ENCODE peak calls at places on chromosomes 5 and 9, in eight cellular contexts. One of them, this sample, is unnamed. For H3K4me1 and H3K27me3, the result is how much of the 10 kb centered on the place peaks cover.

GRCh38 chr9:19387317-19387716 is 7.3 kb upstream of the RPS6 start:
- DNase-seq in CD4-positive, CD25-positive, alpha-beta regulatory T cell: no peak
- DNase-seq in prostate gland: no peak
- DNase-seq in GM23338: no peak
- DNase-seq in uterus: no peak
- DNase-seq in spleen: no peak
- DNase-seq in aorta: no peak
- DNase-seq in PC-3: no peak
- DNase-seq in this sample: no peak

GRCh38 chr5:13357937-13358336 is 586.6 kb downstream of the DNAH5 start:
- DNase-seq in spleen: no peak
- DNase-seq in aorta: no peak
- DNase-seq in GM23338: no peak
- DNase-seq in CD4-positive, CD25-positive, alpha-beta regulatory T cell: no peak
- DNase-seq in prostate gland: no peak
- DNase-seq in PC-3: no peak
- DNase-seq in uterus: no peak
- DNase-seq in this sample: no peak

GRCh38 chr5:17315710-17316221 is 98.3 kb downstream of the BASP1 start:
- DNase-seq in GM23338: no peak
- DNase-seq in uterus: no peak
- DNase-seq in CD4-positive, CD25-positive, alpha-beta regulatory T cell: no peak
- DNase-seq in prostate gland: no peak
- DNase-seq in aorta: no peak
- DNase-seq in spleen: no peak
- DNase-seq in PC-3: peak
- DNase-seq in this sample: peak

GRCh38 chr5:5342784-5343183 is 79.7 kb upstream of the ICE1 start:
- DNase-seq in prostate gland: no peak
- DNase-seq in PC-3: peak
- DNase-seq in aorta: no peak
- DNase-seq in CD4-positive, CD25-positive, alpha-beta regulatory T cell: no peak
- DNase-seq in spleen: no peak
- DNase-seq in uterus: no peak
- DNase-seq in GM23338: no peak
- DNase-seq in this sample: no peak

GRCh38 chr9:110015759-110016158 is 192.2 kb downstream of the C9orf152 start:
- DNase-seq in aorta: no peak
- DNase-seq in spleen: no peak
- DNase-seq in uterus: no peak
- DNase-seq in CD4-positive, CD25-positive, alpha-beta regulatory T cell: no peak
- DNase-seq in PC-3: peak
- DNase-seq in prostate gland: no peak
- DNase-seq in GM23338: no peak
- DNase-seq in this sample: peak

GRCh38 chr9:133173056-133173455 is 9.3 kb upstream of the GBGT1 start:
- DNase-seq in spleen: peak
- DNase-seq in uterus: no peak
- DNase-seq in CD4-positive, CD25-positive, alpha-beta regulatory T cell: no peak
- DNase-seq in PC-3: no peak
- DNase-seq in aorta: no peak
- DNase-seq in prostate gland: no peak
- DNase-seq in GM23338: no peak
- DNase-seq in this sample: no peak

GRCh38 chr5:79047199-79047598 is 22.3 kb downstream of the DMGDH start:
- DNase-seq in aorta: no peak
- DNase-seq in PC-3: no peak
- DNase-seq in GM23338: no peak
- DNase-seq in prostate gland: no peak
- DNase-seq in uterus: no peak
- DNase-seq in CD4-positive, CD25-positive, alpha-beta regulatory T cell: no peak
- DNase-seq in spleen: no peak
- DNase-seq in this sample: no peak

GRCh38 chr5:151615431-151615830 is 24.3 kb upstream of the FAT2 start:
- DNase-seq in aorta: no peak
- DNase-seq in spleen: no peak
- DNase-seq in uterus: no peak
- DNase-seq in PC-3: peak
- DNase-seq in CD4-positive, CD25-positive, alpha-beta regulatory T cell: no peak
- DNase-seq in prostate gland: no peak
- DNase-seq in GM23338: no peak
- DNase-seq in this sample: no peak

GRCh38 chr5:172777381-172778222 is 6.6 kb upstream of the DUSP1 start:
- DNase-seq in GM23338: no peak
- DNase-seq in PC-3: peak
- DNase-seq in CD4-positive, CD25-positive, alpha-beta regulatory T cell: peak
- DNase-seq in uterus: peak
- DNase-seq in prostate gland: peak
- DNase-seq in spleen: peak
- DNase-seq in aorta: peak
- DNase-seq in this sample: peak

GRCh38 chr5:147400076-147400809 is 109.6 kb downstream of the DPYSL3 start:
- DNase-seq in aorta: no peak
- DNase-seq in PC-3: no peak
- DNase-seq in GM23338: no peak
- DNase-seq in prostate gland: no peak
- DNase-seq in CD4-positive, CD25-positive, alpha-beta regulatory T cell: no peak
- DNase-seq in spleen: no peak
- DNase-seq in uterus: no peak
- DNase-seq in this sample: no peak

GRCh38 chr9:78030553-78031270 is 899 bp downstream of the GNAQ start:
- DNase-seq in GM23338: peak
- DNase-seq in uterus: peak
- DNase-seq in aorta: peak
- DNase-seq in CD4-positive, CD25-positive, alpha-beta regulatory T cell: peak
- DNase-seq in prostate gland: peak
- DNase-seq in PC-3: no peak
- DNase-seq in spleen: peak
- DNase-seq in this sample: peak

GRCh38 chr5:151772868-151773561 is 1.3 kb downstream of the G3BP1 start:
- DNase-seq in CD4-positive, CD25-positive, alpha-beta regulatory T cell: no peak
- DNase-seq in PC-3: peak
- DNase-seq in prostate gland: no peak
- DNase-seq in spleen: no peak
- DNase-seq in uterus: no peak
- DNase-seq in aorta: peak
- DNase-seq in GM23338: no peak
- DNase-seq in this sample: peak

GRCh38 chr9:36470891-36471290 is 70.8 kb upstream of the RNF38 start:
- DNase-seq in GM23338: no peak
- DNase-seq in PC-3: no peak
- DNase-seq in spleen: peak
- DNase-seq in CD4-positive, CD25-positive, alpha-beta regulatory T cell: peak
- DNase-seq in aorta: peak
- DNase-seq in uterus: peak
- DNase-seq in prostate gland: peak
- DNase-seq in this sample: peak

DNA sequence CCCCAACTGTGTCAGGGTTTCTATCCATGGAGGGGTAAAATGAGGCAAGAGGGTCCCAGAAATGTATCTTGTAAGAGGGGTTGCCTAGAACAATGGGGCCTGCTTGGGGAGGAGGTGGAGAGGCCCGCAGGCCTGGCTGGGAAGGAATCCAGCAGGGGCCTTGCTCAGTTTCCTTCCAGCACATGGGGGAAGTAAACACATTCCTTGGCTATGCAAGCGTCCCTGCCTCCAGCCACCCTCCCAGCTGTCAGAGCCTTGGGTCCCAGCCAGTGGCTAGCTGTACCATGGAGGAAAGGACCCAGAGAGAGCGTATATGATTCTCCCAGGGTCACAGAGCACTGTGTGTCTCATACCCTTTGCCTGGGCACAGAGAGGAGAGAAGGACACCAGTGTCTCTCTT is 71.1 kb upstream of the IL17B start:
- DNase-seq in spleen: no peak
- DNase-seq in CD4-positive, CD25-positive, alpha-beta regulatory T cell: no peak
- DNase-seq in aorta: peak
- DNase-seq in GM23338: no peak
- DNase-seq in uterus: peak
- DNase-seq in prostate gland: peak
- DNase-seq in PC-3: no peak
- DNase-seq in this sample: peak
- H3K4me1 ChIP-seq in spleen: under half
- H3K4me1 ChIP-seq in CD4-positive, CD25-positive, alpha-beta regulatory T cell: under half
- H3K4me1 ChIP-seq in aorta: under half
- H3K4me1 ChIP-seq in GM23338: under half
- H3K4me1 ChIP-seq in uterus: under half
- H3K4me1 ChIP-seq in prostate gland: under half
- H3K4me1 ChIP-seq in PC-3: under half
- H3K4me1 ChIP-seq in this sample: half or more

GRCh38 chr5:135830384-135831275 is 3.8 kb upstream of the SLC25A48 start:
- DNase-seq in prostate gland: no peak
- DNase-seq in CD4-positive, CD25-positive, alpha-beta regulatory T cell: no peak
- DNase-seq in aorta: no peak
- DNase-seq in spleen: no peak
- DNase-seq in GM23338: no peak
- DNase-seq in uterus: no peak
- DNase-seq in PC-3: no peak
- DNase-seq in this sample: no peak

GRCh38 chr5:135829179-135829578 is 5.3 kb upstream of the SLC25A48 start:
- DNase-seq in spleen: no peak
- DNase-seq in prostate gland: no peak
- DNase-seq in uterus: no peak
- DNase-seq in PC-3: no peak
- DNase-seq in aorta: no peak
- DNase-seq in GM23338: no peak
- DNase-seq in CD4-positive, CD25-positive, alpha-beta regulatory T cell: no peak
- DNase-seq in this sample: no peak

GRCh38 chr5:135828793-135829150 is 5.7 kb upstream of the SLC25A48 start:
- DNase-seq in aorta: no peak
- DNase-seq in uterus: no peak
- DNase-seq in spleen: no peak
- DNase-seq in GM23338: no peak
- DNase-seq in CD4-positive, CD25-positive, alpha-beta regulatory T cell: no peak
- DNase-seq in prostate gland: no peak
- DNase-seq in PC-3: no peak
- DNase-seq in this sample: no peak

GRCh38 chr5:135827965-135828792 is 6.3 kb upstream of the SLC25A48 start:
- DNase-seq in GM23338: no peak
- DNase-seq in aorta: no peak
- DNase-seq in CD4-positive, CD25-positive, alpha-beta regulatory T cell: no peak
- DNase-seq in prostate gland: no peak
- DNase-seq in uterus: no peak
- DNase-seq in spleen: no peak
- DNase-seq in PC-3: no peak
- DNase-seq in this sample: no peak

GRCh38 chr5:135829681-135830383 is 4.6 kb upstream of the SLC25A48 start:
- DNase-seq in GM23338: peak
- DNase-seq in spleen: no peak
- DNase-seq in PC-3: peak
- DNase-seq in uterus: no peak
- DNase-seq in prostate gland: peak
- DNase-seq in aorta: peak
- DNase-seq in CD4-positive, CD25-positive, alpha-beta regulatory T cell: no peak
- DNase-seq in this sample: peak
- H3K27me3 ChIP-seq in GM23338: under half
- H3K27me3 ChIP-seq in spleen: under half
- H3K27me3 ChIP-seq in PC-3: under half
- H3K27me3 ChIP-seq in uterus: under half
- H3K27me3 ChIP-seq in prostate gland: under half
- H3K27me3 ChIP-seq in aorta: under half
- H3K27me3 ChIP-seq in CD4-positive, CD25-positive, alpha-beta regulatory T cell: under half
- H3K27me3 ChIP-seq in this sample: half or more

GRCh38 chr9:106888992-106889631 is 26.1 kb downstream of the ZNF462 start:
- DNase-seq in CD4-positive, CD25-positive, alpha-beta regulatory T cell: no peak
- DNase-seq in GM23338: peak
- DNase-seq in spleen: no peak
- DNase-seq in prostate gland: no peak
- DNase-seq in uterus: no peak
- DNase-seq in PC-3: no peak
- DNase-seq in aorta: no peak
- DNase-seq in this sample: no peak

GRCh38 chr9:106887066-106887465 is 24.1 kb downstream of the ZNF462 start:
- DNase-seq in PC-3: no peak
- DNase-seq in uterus: no peak
- DNase-seq in spleen: no peak
- DNase-seq in prostate gland: no peak
- DNase-seq in CD4-positive, CD25-positive, alpha-beta regulatory T cell: no peak
- DNase-seq in aorta: no peak
- DNase-seq in GM23338: no peak
- DNase-seq in this sample: no peak

GRCh38 chr9:106883626-106884190 is 20.7 kb downstream of the ZNF462 start:
- DNase-seq in GM23338: no peak
- DNase-seq in aorta: no peak
- DNase-seq in PC-3: peak
- DNase-seq in prostate gland: no peak
- DNase-seq in CD4-positive, CD25-positive, alpha-beta regulatory T cell: no peak
- DNase-seq in spleen: no peak
- DNase-seq in uterus: no peak
- DNase-seq in this sample: peak

GRCh38 chr9:106885451-106885850 is 22.5 kb downstream of the ZNF462 start:
- DNase-seq in CD4-positive, CD25-positive, alpha-beta regulatory T cell: no peak
- DNase-seq in prostate gland: no peak
- DNase-seq in GM23338: no peak
- DNase-seq in spleen: no peak
- DNase-seq in uterus: no peak
- DNase-seq in PC-3: peak
- DNase-seq in aorta: no peak
- DNase-seq in this sample: peak

DNA sequence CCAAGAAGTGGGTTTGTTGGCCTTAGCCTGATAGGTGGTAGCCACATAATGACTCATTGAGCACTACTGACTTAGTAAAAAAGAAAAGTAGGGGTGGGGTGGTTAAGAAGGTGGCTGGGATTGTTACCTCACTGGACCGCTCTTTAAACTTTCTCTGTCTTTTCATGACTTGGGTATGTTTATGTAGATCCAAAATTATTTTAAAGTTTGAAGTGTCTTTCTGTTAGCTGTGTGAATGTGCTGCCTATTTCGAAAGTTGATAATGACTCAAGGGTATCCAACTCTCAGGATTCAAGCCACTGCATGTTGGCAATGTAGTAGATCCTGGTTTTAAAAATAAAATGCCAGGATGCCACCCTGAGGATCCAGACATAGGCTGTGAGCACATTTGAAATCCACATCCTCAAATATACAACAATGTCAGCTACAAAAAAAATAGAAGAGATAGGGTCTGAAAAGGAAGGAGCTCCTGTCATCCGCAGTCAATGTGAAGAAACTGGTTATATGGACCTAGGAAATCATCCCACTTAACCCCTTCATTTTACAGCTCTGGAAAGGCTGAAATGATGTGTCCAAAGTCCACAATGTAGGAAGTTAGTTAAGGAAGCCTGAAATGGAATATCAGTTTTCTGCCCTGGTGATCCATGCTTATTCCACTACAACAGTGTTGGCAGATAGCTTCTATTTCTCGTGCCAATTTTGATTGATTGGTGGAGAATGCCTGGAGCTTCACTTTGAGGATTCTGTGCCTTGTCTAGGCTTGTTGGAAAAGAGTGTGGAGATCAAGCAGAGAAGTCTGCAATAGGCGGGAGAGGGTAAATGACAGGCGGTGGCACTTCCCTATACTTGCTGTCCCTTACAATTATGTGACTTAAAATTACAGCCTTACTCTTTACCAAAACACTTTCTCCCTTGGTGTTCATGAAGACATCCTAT is 23.4 kb downstream of the ZNF462 start:
- DNase-seq in GM23338: no peak
- DNase-seq in prostate gland: no peak
- DNase-seq in CD4-positive, CD25-positive, alpha-beta regulatory T cell: no peak
- DNase-seq in spleen: no peak
- DNase-seq in uterus: no peak
- DNase-seq in aorta: no peak
- DNase-seq in PC-3: no peak
- DNase-seq in this sample: no peak
- H3K4me1 ChIP-seq in GM23338: half or more
- H3K4me1 ChIP-seq in prostate gland: under half
- H3K4me1 ChIP-seq in CD4-positive, CD25-positive, alpha-beta regulatory T cell: under half
- H3K4me1 ChIP-seq in spleen: under half
- H3K4me1 ChIP-seq in uterus: under half
- H3K4me1 ChIP-seq in aorta: under half
- H3K4me1 ChIP-seq in PC-3: under half
- H3K4me1 ChIP-seq in this sample: under half

GRCh38 chr5:35745193-35745592 is 111.5 kb upstream of the IL7R start:
- DNase-seq in aorta: no peak
- DNase-seq in GM23338: peak
- DNase-seq in PC-3: no peak
- DNase-seq in prostate gland: no peak
- DNase-seq in CD4-positive, CD25-positive, alpha-beta regulatory T cell: no peak
- DNase-seq in spleen: no peak
- DNase-seq in uterus: no peak
- DNase-seq in this sample: no peak
- H3K27me3 ChIP-seq in aorta: under half
- H3K27me3 ChIP-seq in GM23338: half or more
- H3K27me3 ChIP-seq in PC-3: under half
- H3K27me3 ChIP-seq in prostate gland: under half
- H3K27me3 ChIP-seq in CD4-positive, CD25-positive, alpha-beta regulatory T cell: under half
- H3K27me3 ChIP-seq in spleen: under half
- H3K27me3 ChIP-seq in uterus: under half
- H3K27me3 ChIP-seq in this sample: under half